ENCODE peak calls at places on chromosome 20, in seven cellular contexts. L is activated B cell treated with CpG ODN at 0.5 μM for 24 hours; X is CD4-positive, alpha-beta T cell; G is mucosa of descending colon; D is body of pancreas; K is bronchial epithelial cell; C is fibroblast of lung. F is an unnamed sample.

GRCh38 chr20:40251284-40251932 is 437.6 kb downstream of the MAFB start:
- DNase-seq in L (no peak), X (no peak), G (peak), D (peak), K (peak), C (no peak), F (peak)

GRCh38 chr20:24908642-24909041 is 40.4 kb upstream of the CST7 start:
- DNase-seq in L (no peak), X (no peak), G (no peak), D (no peak), K (no peak), C (no peak), F (no peak)

GRCh38 chr20:47778398-47779354 is 6.6 kb downstream of the SULF2 start:
- DNase-seq in L (no peak), X (no peak), G (no peak), D (no peak), K (no peak), C (peak), F (no peak)

GRCh38 chr20:49028684-49029083 is 17.4 kb upstream of the CSE1L start:
- DNase-seq in L (no peak), X (no peak), G (no peak), D (no peak), K (peak), C (peak), F (no peak)

GRCh38 chr20:17636523-17637412 is 45.3 kb downstream of the RRBP1 start:
- DNase-seq in L (no peak), X (no peak), G (no peak), D (no peak), K (no peak), C (no peak), F (no peak)

GRCh38 chr20:62133864-62134263 is 9.3 kb downstream of the PSMA7 start:
- DNase-seq in L (no peak), X (no peak), G (no peak), D (no peak), K (no peak), C (no peak), F (no peak)

GRCh38 chr20:63933646-63934045 is 22.6 kb downstream of the UCKL1 start:
- DNase-seq in L (no peak), X (no peak), G (no peak), D (peak), K (no peak), C (no peak), F (no peak)

GRCh38 chr20:49318430-49319203 is 40.8 kb upstream of the ZNFX1 start:
- DNase-seq in L (no peak), X (no peak), G (no peak), D (no peak), K (no peak), C (no peak), F (no peak)

GRCh38 chr20:62019144-62019805 is 46.4 kb downstream of the TAF4 start:
- DNase-seq in L (no peak), X (no peak), G (no peak), D (peak), K (no peak), C (no peak), F (no peak)

GRCh38 chr20:11159728-11160127 is 485.9 kb upstream of the JAG1 start:
- DNase-seq in L (no peak), X (no peak), G (peak), D (no peak), K (no peak), C (peak), F (no peak)

GRCh38 chr20:56373942-56374341 is 15.2 kb downstream of the FAM210B start:
- DNase-seq in L (no peak), X (no peak), G (no peak), D (no peak), K (peak), C (peak), F (no peak)

GRCh38 chr20:8504030-8504429 is 372.0 kb downstream of the PLCB1 start:
- DNase-seq in L (no peak), X (no peak), G (no peak), D (no peak), K (no peak), C (no peak), F (no peak)

GRCh38 chr20:2453792-2454191 is 16.8 kb downstream of the SNRPB start:
- DNase-seq in L (no peak), X (no peak), G (no peak), D (no peak), K (no peak), C (no peak), F (no peak)

GRCh38 chr20:33130553-33130952 is 37.4 kb upstream of the BPIFA2 start:
- DNase-seq in L (no peak), X (no peak), G (no peak), D (no peak), K (peak), C (peak), F (no peak)

DNA sequence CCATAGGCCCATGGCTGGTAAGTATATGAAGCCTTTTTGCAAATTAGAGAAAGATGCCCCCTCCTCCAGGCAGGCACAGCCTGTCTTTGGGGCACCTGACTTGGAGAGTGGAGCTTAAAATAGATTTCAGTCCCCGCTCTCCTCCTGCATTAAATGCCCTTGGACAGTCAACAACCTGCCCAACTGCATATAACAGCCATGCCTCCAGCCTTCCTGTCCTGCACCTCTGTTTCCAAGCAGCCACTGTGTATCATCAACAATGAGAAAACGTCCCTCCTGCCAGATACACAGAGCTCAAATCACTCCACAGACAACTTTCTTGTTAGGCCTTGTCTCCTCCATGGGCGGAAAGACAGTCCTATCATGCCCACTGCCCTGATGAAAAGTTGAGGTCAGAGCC is 3.4 kb downstream of the CDH22 start:
- DNase-seq in L (no peak), X (no peak), G (no peak), D (no peak), K (no peak), C (no peak), F (no peak)
- TF ChIP-seq CTCF in L (no peak), X (no peak), G (no peak), D (no peak), K (no peak), C (no peak), F (no peak)

GRCh38 chr20:38729767-38730166 is 5.5 kb downstream of the SLC32A1 start:
- DNase-seq in L (no peak), X (no peak), G (no peak), D (no peak), K (no peak), C (no peak), F (no peak)

GRCh38 chr20:38727602-38728236 is 3.4 kb downstream of the SLC32A1 start:
- DNase-seq in L (peak), X (no peak), G (no peak), D (no peak), K (no peak), C (no peak), F (no peak)

GRCh38 chr20:38728911-38729642 is 4.8 kb downstream of the SLC32A1 start:
- DNase-seq in L (no peak), X (no peak), G (no peak), D (no peak), K (no peak), C (no peak), F (peak)

GRCh38 chr20:38726849-38727601 is 2.7 kb downstream of the SLC32A1 start:
- DNase-seq in L (peak), X (peak), G (peak), D (peak), K (no peak), C (no peak), F (peak)

DNA sequence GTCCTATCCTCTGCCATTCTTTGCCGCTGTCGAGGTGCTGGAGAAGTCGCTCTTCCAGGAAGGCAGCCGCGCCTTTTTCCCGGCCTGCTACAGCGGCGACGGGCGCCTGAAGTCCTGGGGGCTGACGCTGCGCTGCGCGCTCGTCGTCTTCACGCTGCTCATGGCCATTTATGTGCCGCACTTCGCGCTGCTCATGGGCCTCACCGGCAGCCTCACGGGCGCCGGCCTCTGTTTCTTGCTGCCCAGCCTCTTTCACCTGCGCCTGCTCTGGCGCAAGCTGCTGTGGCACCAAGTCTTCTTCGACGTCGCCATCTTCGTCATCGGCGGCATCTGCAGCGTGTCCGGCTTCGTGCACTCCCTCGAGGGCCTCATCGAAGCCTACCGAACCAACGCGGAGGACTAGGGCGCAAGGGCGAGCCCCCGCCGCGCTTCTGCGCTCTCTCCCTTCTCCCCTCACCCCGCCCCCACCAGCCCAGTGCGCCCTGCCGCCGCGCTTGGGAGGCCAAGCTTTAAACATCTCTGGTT is 4.0 kb downstream of the SLC32A1 start:
- DNase-seq in L (no peak), X (no peak), G (no peak), D (no peak), K (no peak), C (no peak), F (peak)
- TF ChIP-seq CTCF in L (no peak), X (no peak), G (no peak), D (no peak), K (no peak), C (no peak), F (no peak)

DNA sequence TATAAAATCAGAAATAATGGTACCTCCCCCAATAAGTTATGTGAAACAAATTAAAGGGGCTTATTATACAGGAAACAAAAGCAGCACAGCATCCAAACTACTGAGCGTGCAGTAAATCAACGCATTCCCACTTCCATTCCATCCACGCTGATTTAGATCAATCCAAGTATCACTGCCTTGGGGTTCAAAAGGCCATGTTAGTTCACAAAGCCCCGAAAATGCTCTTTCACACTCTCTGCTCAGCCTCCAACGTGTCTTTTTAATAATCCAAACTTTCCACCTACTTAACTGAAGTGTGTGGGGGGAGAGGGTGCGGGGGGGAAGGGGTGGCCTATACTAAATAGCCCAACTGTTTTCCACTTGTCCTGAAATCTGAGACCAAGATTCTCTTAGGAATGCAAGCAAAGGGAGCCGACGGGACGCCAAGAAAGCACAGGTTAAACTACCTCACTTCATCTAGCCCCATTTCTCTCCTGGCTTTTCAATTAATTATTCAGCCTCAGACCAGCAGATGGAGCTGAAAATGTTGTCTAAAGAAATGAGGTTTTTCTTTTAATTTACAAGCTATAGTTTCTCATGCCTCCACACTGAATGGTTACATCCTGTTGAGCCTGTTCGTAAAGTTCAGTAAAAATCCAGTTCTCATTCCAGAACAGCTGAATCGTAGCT is 1.1 kb upstream of the NXT1 start:
- DNase-seq in L (no peak), X (no peak), G (peak), D (peak), K (peak), C (no peak), F (no peak)
- TF ChIP-seq CTCF in L (no peak), X (peak), G (no peak), D (peak), K (peak), C (peak), F (peak)

DNA sequence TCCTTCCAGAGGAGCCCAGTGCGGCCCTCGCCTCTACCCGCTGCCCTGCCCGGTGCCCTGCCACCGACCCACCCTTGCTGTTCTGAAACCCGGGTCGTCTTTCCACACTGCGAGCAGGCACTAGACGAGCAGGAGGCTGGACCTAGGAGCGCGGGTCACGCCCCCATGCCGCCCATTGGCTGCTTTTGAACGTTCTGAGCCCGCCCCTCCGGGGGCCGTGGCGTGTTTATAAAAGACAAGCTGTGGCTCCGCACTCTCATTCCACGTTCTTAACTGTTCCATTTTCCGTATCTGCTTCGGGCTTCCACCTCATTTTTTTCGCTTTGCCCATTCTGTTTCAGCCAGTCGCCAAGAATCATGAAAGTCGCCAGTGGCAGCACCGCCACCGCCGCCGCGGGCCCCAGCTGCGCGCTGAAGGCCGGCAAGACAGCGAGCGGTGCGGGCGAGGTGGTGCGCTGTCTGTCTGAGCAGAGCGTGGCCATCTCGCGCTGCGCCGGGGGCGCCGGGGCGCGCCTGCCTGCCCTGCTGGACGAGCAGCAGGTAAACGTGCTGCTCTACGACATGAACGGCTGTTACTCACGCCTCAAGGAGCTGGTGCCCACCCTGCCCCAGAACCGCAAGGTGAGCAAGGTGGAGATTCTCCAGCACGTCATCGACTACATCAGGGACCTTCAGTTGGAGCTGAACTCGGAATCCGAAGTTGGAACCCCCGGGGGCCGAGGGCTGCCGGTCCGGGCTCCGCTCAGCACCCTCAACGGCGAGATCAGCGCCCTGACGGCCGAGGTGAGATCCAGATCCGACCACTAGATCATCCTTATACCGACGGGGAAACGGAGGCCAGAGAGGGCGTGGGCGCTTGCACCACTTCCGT is at the start of gene ID1:
- DNase-seq in L (peak), X (peak), G (peak), D (peak), K (peak), C (peak), F (peak)
- TF ChIP-seq CTCF in L (no peak), X (no peak), G (no peak), D (no peak), K (no peak), C (no peak), F (no peak)

GRCh38 chr20:54681869-54682268 is 206.5 kb downstream of the DOK5 start:
- DNase-seq in L (no peak), X (no peak), G (no peak), D (no peak), K (no peak), C (no peak), F (no peak)

GRCh38 chr20:54680439-54680838 is 205.0 kb downstream of the DOK5 start:
- DNase-seq in L (no peak), X (no peak), G (no peak), D (no peak), K (no peak), C (no peak), F (no peak)

DNA sequence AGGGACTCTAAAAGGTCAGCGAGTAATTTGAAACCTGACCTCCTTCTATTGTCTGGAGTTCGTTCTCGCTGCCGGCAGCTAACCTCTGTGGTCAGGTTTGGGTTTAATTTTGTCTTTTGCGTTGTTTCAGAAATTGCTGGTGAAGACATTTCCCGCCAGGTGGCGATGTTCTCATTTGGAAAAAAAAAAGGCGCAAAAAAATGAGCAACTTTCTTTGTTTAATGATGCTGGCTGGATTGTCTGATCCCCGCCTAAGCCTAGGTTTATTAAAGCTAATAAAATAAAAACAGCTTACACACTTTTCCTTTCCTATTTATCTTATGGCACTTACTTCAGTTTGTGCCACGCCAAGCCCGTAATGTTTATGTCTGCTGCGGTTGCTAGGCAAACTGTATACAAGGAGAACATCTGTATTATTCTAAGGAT is 205.5 kb downstream of the DOK5 start:
- DNase-seq in L (no peak), X (no peak), G (peak), D (peak), K (peak), C (peak), F (peak)
- TF ChIP-seq CTCF in L (no peak), X (peak), G (peak), D (peak), K (peak), C (peak), F (peak)

GRCh38 chr20:3659492-3660261 is 3.5 kb downstream of the GFRA4 start:
- DNase-seq in L (no peak), X (no peak), G (no peak), D (no peak), K (no peak), C (no peak), F (no peak)
- TF ChIP-seq CTCF in L (no peak), X (no peak), G (no peak), D (no peak), K (no peak), C (no peak), F (no peak)